ENCODE peak calls at places on chromosomes 16 and 17, in seven cellular contexts. U, D, Z, W, Q, G and K are unnamed samples.

GRCh38 chr16:49766280-49766679 is 89.6 kb downstream of the ZNF423 start:
- DNase-seq in Z (no peak), G (no peak), W (no peak), D (no peak), Q (no peak), U (no peak), K (no peak)

GRCh38 chr16:49400611-49401010 is 27.0 kb downstream of the C16orf78 start:
- DNase-seq in W (no peak), G (no peak), D (no peak), U (no peak), Z (no peak), Q (no peak), K (no peak)

GRCh38 chr16:78892925-78893324 is 707.6 kb downstream of the MAF start:
- DNase-seq in D (no peak), G (no peak), U (no peak), Z (no peak), Q (no peak), W (no peak), K (no peak)

GRCh38 chr17:78359216-78359935 is 501 bp downstream of the SOCS3 start:
- DNase-seq in Z (no peak), D (peak), U (no peak), W (peak), G (no peak), Q (peak), K (peak)

GRCh38 chr16:70726869-70727494 is 41.1 kb upstream of the MTSS2 start:
- DNase-seq in W (no peak), G (no peak), U (no peak), Q (no peak), Z (no peak), D (no peak), K (no peak)

GRCh38 chr17:79148584-79148983 is 74.0 kb downstream of the ENGASE start:
- DNase-seq in Q (no peak), D (no peak), Z (no peak), W (no peak), U (no peak), G (no peak), K (no peak)

GRCh38 chr17:66602659-66603363 is 232.1 kb upstream of the CACNG5 start:
- DNase-seq in W (no peak), Q (no peak), Z (no peak), U (peak), G (no peak), D (no peak), K (peak)

GRCh38 chr16:84704253-84704652 is 4.5 kb downstream of the USP10 start:
- DNase-seq in W (no peak), Q (no peak), D (no peak), Z (no peak), G (no peak), U (no peak), K (no peak)

GRCh38 chr17:19933221-19933620 is 44.4 kb downstream of the AKAP10 start:
- DNase-seq in G (no peak), D (no peak), Q (no peak), U (no peak), W (no peak), Z (no peak), K (peak)

GRCh38 chr16:71675380-71675779 is 49.1 kb downstream of the PHLPP2 start:
- DNase-seq in Z (no peak), U (no peak), Q (no peak), G (no peak), D (no peak), W (no peak), K (peak)

GRCh38 chr16:67243481-67243880 is 3.8 kb downstream of the FHOD1 start:
- DNase-seq in Z (no peak), D (no peak), G (no peak), Q (no peak), U (no peak), W (no peak), K (no peak)

GRCh38 chr17:50627782-50628601 is 6.7 kb upstream of the ABCC3 start:
- DNase-seq in W (no peak), U (peak), G (peak), D (peak), Q (no peak), Z (no peak), K (no peak)

GRCh38 chr16:19524356-19524865 is 669 bp downstream of the CCP110 start:
- DNase-seq in D (no peak), U (no peak), Z (no peak), Q (no peak), G (no peak), W (no peak), K (peak)

GRCh38 chr16:27890006-27890405 is 173.5 kb downstream of the GSG1L start:
- DNase-seq in Z (no peak), Q (no peak), G (no peak), D (no peak), W (no peak), U (no peak), K (no peak)

GRCh38 chr17:82317394-82318168 is at the start of gene CD7:
- DNase-seq in W (no peak), U (no peak), Z (no peak), D (no peak), Q (no peak), G (no peak), K (no peak)

GRCh38 chr17:69222707-69223106 is 5.9 kb downstream of the ABCA10 start:
- DNase-seq in Q (no peak), Z (no peak), W (no peak), G (no peak), U (no peak), D (no peak), K (no peak)

GRCh38 chr16:19882641-19883040 is 2.0 kb downstream of the GPRC5B start:
- DNase-seq in Q (no peak), G (peak), D (no peak), W (no peak), U (peak), Z (no peak), K (no peak)

GRCh38 chr16:14373901-14374300 is 256.2 kb downstream of the PARN start:
- DNase-seq in Q (no peak), D (no peak), U (no peak), W (no peak), G (no peak), Z (no peak), K (no peak)

GRCh38 chr17:48726182-48726915 is 2.2 kb downstream of the HOXB13 start:
- DNase-seq in D (no peak), W (no peak), U (no peak), Q (no peak), Z (no peak), G (no peak), K (no peak)

GRCh38 chr17:19728114-19728495 is 11.7 kb upstream of the SLC47A2 start:
- DNase-seq in U (peak), D (no peak), Z (peak), W (peak), G (peak), Q (no peak), K (peak)

GRCh38 chr16:68378436-68379415 is 67.9 kb downstream of the PRMT7 start:
- DNase-seq in U (no peak), Q (no peak), G (no peak), Z (no peak), D (no peak), W (no peak), K (no peak)

GRCh38 chr17:59496178-59496577 is 69.2 kb upstream of the DHX40 start:
- DNase-seq in Z (no peak), Q (no peak), D (no peak), G (no peak), W (no peak), U (no peak), K (no peak)

GRCh38 chr16:17224859-17225258 is 245.9 kb downstream of the XYLT1 start:
- DNase-seq in D (no peak), Z (peak), G (no peak), Q (no peak), W (peak), U (no peak), K (peak)

GRCh38 chr16:56424404-56424765 is 960 bp downstream of the AMFR start:
- DNase-seq in D (no peak), U (no peak), W (no peak), G (peak), Q (no peak), Z (no peak), K (peak)

GRCh38 chr17:21213491-21214014 is 408 bp downstream of the TMEM11 start:
- DNase-seq in U (no peak), W (no peak), G (peak), Z (no peak), Q (peak), D (peak), K (peak)

GRCh38 chr16:59633996-59634579 is 900.0 kb upstream of the GOT2 start:
- DNase-seq in Q (no peak), W (no peak), G (no peak), Z (no peak), D (no peak), U (no peak), K (peak)

GRCh38 chr16:626787-627457 is 3.9 kb upstream of the WFIKKN1 start:
- DNase-seq in D (no peak), U (no peak), Z (no peak), W (peak), Q (no peak), G (no peak), K (peak)

GRCh38 chr17:54544239-54544638 is 356.4 kb upstream of the TOM1L1 start:
- DNase-seq in D (peak), U (peak), G (no peak), Z (no peak), W (no peak), Q (no peak), K (no peak)

DNA sequence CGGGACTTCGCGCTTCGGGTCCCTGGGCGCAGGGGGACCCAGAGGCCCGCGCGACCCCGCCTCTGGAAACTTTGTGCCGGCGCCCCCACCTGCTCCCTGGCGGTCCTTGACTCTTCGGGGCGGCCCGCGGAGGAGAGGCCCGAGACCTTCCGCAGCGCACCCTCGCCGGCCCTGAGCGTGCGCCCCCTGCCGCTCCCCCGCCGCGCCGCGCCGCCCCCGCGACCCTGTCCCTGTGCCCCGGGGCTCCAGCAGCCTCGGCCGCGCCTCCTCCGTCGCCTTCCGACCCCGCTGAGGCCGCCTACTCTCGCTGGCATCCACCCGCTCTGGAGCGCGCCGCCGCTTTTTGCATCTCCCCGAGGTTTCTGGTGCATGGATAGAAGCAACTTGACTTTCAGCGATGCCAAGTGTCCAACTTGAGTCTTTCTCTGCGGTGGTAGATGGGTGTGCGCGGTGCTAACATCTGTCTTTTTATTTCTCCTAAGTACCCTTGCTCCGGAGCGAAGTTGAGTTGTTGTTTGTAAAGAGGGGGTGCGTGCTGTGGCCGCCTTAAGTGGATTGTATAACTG is 414 bp downstream of the DUSP14 start:
- DNase-seq in Z (peak), D (peak), Q (peak), G (peak), U (peak), W (peak), K (peak)
- TF ChIP-seq CTCF in Z (no peak), D (no peak), Q (peak), G (peak), U (peak), W (no peak), K (no peak)

GRCh38 chr17:72661093-72661944 is 431.2 kb downstream of the SLC39A11 start:
- DNase-seq in W (no peak), U (peak), Q (no peak), Z (no peak), D (no peak), G (peak), K (no peak)
- TF ChIP-seq CTCF in W (no peak), U (peak), Q (peak), Z (no peak), D (no peak), G (peak), K (peak)

GRCh38 chr16:52581530-52581929 is 34.6 kb upstream of the TOX3 start:
- DNase-seq in U (peak), G (peak), Q (no peak), W (no peak), D (no peak), Z (no peak), K (no peak)
- TF ChIP-seq CTCF in U (peak), G (peak), Q (peak), W (no peak), D (no peak), Z (no peak), K (no peak)

GRCh38 chr17:31415004-31415454 is 23.6 kb downstream of the RAB11FIP4 start:
- DNase-seq in D (no peak), Q (no peak), U (peak), W (no peak), Z (no peak), G (no peak), K (no peak)

GRCh38 chr17:31417051-31417792 is 25.7 kb downstream of the RAB11FIP4 start:
- DNase-seq in U (no peak), Q (no peak), D (no peak), Z (no peak), W (no peak), G (no peak), K (no peak)

GRCh38 chr17:31415640-31416502 is 24.4 kb downstream of the RAB11FIP4 start:
- DNase-seq in Q (no peak), Z (no peak), W (no peak), U (no peak), G (no peak), D (no peak), K (no peak)

GRCh38 chr17:31414590-31414918 is 23.1 kb downstream of the RAB11FIP4 start:
- DNase-seq in Z (no peak), W (no peak), Q (no peak), D (no peak), U (no peak), G (no peak), K (no peak)

GRCh38 chr17:31416503-31416923 is 25.0 kb downstream of the RAB11FIP4 start:
- DNase-seq in U (no peak), Q (no peak), D (no peak), Z (no peak), W (no peak), G (no peak), K (no peak)
- TF ChIP-seq CTCF in U (no peak), Q (no peak), D (no peak), Z (no peak), W (no peak), G (no peak), K (no peak)

GRCh38 chr16:1765826-1766225 is 5.5 kb downstream of the NME3 start:
- DNase-seq in D (no peak), Q (no peak), U (no peak), G (no peak), Z (no peak), W (no peak), K (no peak)

GRCh38 chr16:1762196-1762878 is 9.0 kb downstream of the NME3 start:
- DNase-seq in Q (no peak), U (no peak), Z (no peak), D (no peak), G (no peak), W (no peak), K (no peak)

GRCh38 chr16:1764971-1765370 is 6.4 kb downstream of the NME3 start:
- DNase-seq in D (no peak), W (no peak), G (no peak), U (no peak), Z (no peak), Q (no peak), K (no peak)

GRCh38 chr16:1762879-1763520 is 8.3 kb downstream of the NME3 start:
- DNase-seq in Q (no peak), W (no peak), Z (no peak), G (no peak), U (peak), D (peak), K (no peak)

GRCh38 chr16:1763521-1764511 is 7.5 kb downstream of the NME3 start:
- DNase-seq in G (no peak), Z (no peak), D (peak), U (peak), W (no peak), Q (no peak), K (peak)
- TF ChIP-seq CTCF in G (peak), Z (no peak), D (peak), U (peak), W (no peak), Q (peak), K (peak)

DNA sequence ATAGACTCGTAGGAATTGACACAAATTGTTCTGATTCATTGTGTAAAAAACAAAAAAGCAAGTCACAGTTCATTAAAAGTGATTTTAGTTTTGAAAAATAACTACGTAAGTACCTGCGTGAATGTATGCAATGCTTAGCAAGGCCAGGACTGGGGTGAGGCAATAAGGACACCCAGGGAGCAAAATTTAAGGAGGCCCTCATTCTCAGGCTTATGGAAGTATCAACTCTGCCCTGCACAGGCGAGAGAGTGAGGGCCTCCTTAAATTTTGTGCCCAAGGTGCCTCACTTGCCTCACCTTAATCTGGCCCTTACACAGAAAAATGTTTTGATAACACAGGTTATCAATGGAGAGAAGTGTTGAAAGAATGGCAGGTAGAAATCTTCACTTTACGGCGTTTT is 31.4 kb downstream of the NOG start:
- DNase-seq in Q (no peak), G (no peak), Z (no peak), U (no peak), D (no peak), W (no peak), K (no peak)
- TF ChIP-seq CTCF in Q (no peak), G (no peak), Z (no peak), U (no peak), D (no peak), W (no peak), K (no peak)